ENCODE peak calls at places on chromosomes 6 and 20, in eight cellular contexts. R, S, Q, C, K, O, I and H are unnamed samples.

GRCh38 chr20:1415667-1416468 is 23.0 kb upstream of the FKBP1A start:
- DNase-seq in R (no peak), S (no peak), Q (peak; percentile 76), C (no peak), K (no peak), O (no peak), I (no peak), H (no peak)

GRCh38 chr6:16684896-16685554 is 76.2 kb downstream of the ATXN1 start:
- DNase-seq in R (no peak), S (peak; percentile 59), Q (peak; percentile 34), C (peak; percentile 63), K (no peak), O (peak; percentile 84), I (peak; percentile 24), H (peak; percentile 87)

GRCh38 chr6:159451051-159451450 is 242.0 kb downstream of the SOD2 start:
- DNase-seq in R (no peak), S (no peak), Q (peak; percentile 50), C (no peak), K (no peak), O (no peak), I (no peak), H (no peak)

GRCh38 chr6:72248621-72249020 is 362.3 kb downstream of the RIMS1 start:
- DNase-seq in R (no peak), S (no peak), Q (no peak), C (no peak), K (no peak), O (no peak), I (no peak), H (no peak)

GRCh38 chr20:41086402-41087324 is 50.7 kb upstream of the PLCG1 start:
- DNase-seq in R (no peak), S (no peak), Q (no peak), C (no peak), K (no peak), O (no peak), I (no peak), H (no peak)

GRCh38 chr6:7707787-7708186 is 18.1 kb upstream of the BMP6 start:
- DNase-seq in R (no peak), S (no peak), Q (peak; percentile 31), C (no peak), K (no peak), O (no peak), I (no peak), H (no peak)

GRCh38 chr6:136720045-136720760 is 72.1 kb downstream of the MAP3K5 start:
- DNase-seq in R (no peak), S (no peak), Q (no peak), C (peak; percentile 57), K (no peak), O (no peak), I (no peak), H (no peak)

GRCh38 chr6:87832025-87832825 is 130.2 kb upstream of the AKIRIN2 start:
- DNase-seq in R (no peak), S (no peak), Q (peak; percentile 37), C (no peak), K (no peak), O (no peak), I (no peak), H (no peak)

GRCh38 chr6:161844804-161845203 is 570.9 kb upstream of the AGPAT4 start:
- DNase-seq in R (no peak), S (no peak), Q (no peak), C (no peak), K (no peak), O (no peak), I (no peak), H (no peak)

GRCh38 chr6:44442235-44442634 is 54.7 kb downstream of the CDC5L start:
- DNase-seq in R (no peak), S (no peak), Q (no peak), C (no peak), K (no peak), O (no peak), I (no peak), H (no peak)

GRCh38 chr20:53302695-53303094 is 290.9 kb downstream of the ZNF217 start:
- DNase-seq in R (no peak), S (no peak), Q (no peak), C (no peak), K (no peak), O (no peak), I (no peak), H (no peak)

GRCh38 chr6:20402181-20403079 is 751 bp downstream of the E2F3 start:
- DNase-seq in R (peak; percentile 41), S (peak; percentile 16), Q (peak; percentile 54), C (peak; percentile 48), K (peak; percentile 40), O (peak; percentile 37), I (peak; percentile 5), H (peak; percentile 34)

GRCh38 chr20:35077341-35077740 is 15.3 kb downstream of the TRPC4AP start:
- DNase-seq in R (no peak), S (no peak), Q (no peak), C (no peak), K (no peak), O (no peak), I (no peak), H (no peak)